ENCODE peak calls at places on chromosome 19, in eight cellular contexts. W is thyroid gland; Z is midbrain; U is AG09309; A is T-helper 2 cell; Q is glutamatergic neuron; N is sciatic nerve; D is activated CD8-positive, alpha-beta T cell treated with anti-CD3 and anti-CD28 coated beads for 36 hours. Y is an unnamed sample.

GRCh38 chr19:16078311-16078758 is 2.0 kb downstream of the TPM4 start:
- DNase-seq in W (no peak), Z (no peak), U (no peak), A (no peak), Q (no peak), N (peak; percentile 66), D (peak; percentile 52), Y (no peak)

GRCh38 chr19:57559008-57559403 is 657 bp downstream of the ZNF550 start:
- DNase-seq in W (peak; percentile 22), Z (no peak), U (no peak), A (no peak), Q (peak; percentile 25), N (no peak), D (peak; percentile 36), Y (no peak)

GRCh38 chr19:13172335-13173128 is 22.3 kb downstream of the IER2 start:
- DNase-seq in W (peak; percentile 96), Z (peak; percentile 32), U (no peak), A (peak; percentile 67), Q (no peak), N (peak; percentile 86), D (peak; percentile 93), Y (peak; percentile 38)

GRCh38 chr19:13692096-13692495 is 72.2 kb upstream of the MRI1 start:
- DNase-seq in W (peak; percentile 91), Z (peak; percentile 54), U (peak; percentile 25), A (no peak), Q (no peak), N (no peak), D (no peak), Y (peak; percentile 79)

GRCh38 chr19:19531951-19532805 is 3.5 kb downstream of the YJEFN3 start:
- DNase-seq in W (peak; percentile 86), Z (peak; percentile 80), U (no peak), A (peak; percentile 65), Q (peak; percentile 89), N (peak; percentile 95), D (peak; percentile 88), Y (peak; percentile 80)

GRCh38 chr19:55265723-55266386 is 7.0 kb upstream of the PPP6R1 start:
- DNase-seq in W (no peak), Z (no peak), U (no peak), A (no peak), Q (no peak), N (no peak), D (no peak), Y (no peak)

GRCh38 chr19:10699650-10700335 is 1.4 kb upstream of the QTRT1 start:
- DNase-seq in W (peak; percentile 47), Z (peak; percentile 44), U (no peak), A (peak; percentile 33), Q (peak; percentile 69), N (peak; percentile 73), D (peak; percentile 89), Y (peak; percentile 52)

GRCh38 chr19:35156673-35157014 is 2.1 kb downstream of the FXYD5 start:
- DNase-seq in W (no peak), Z (no peak), U (no peak), A (no peak), Q (no peak), N (no peak), D (no peak), Y (no peak)

GRCh38 chr19:2282062-2282861 is at the start of gene PEAK3:
- DNase-seq in W (peak; percentile 50), Z (peak; percentile 29), U (no peak), A (peak; percentile 45), Q (peak; percentile 53), N (peak; percentile 81), D (peak; percentile 62), Y (peak; percentile 75)

GRCh38 chr19:11496391-11497163 is 9.1 kb downstream of the ZNF653 start:
- DNase-seq in W (peak; percentile 45), Z (peak; percentile 4), U (peak; percentile 55), A (peak; percentile 19), Q (peak; percentile 88), N (peak; percentile 80), D (peak; percentile 79), Y (peak; percentile 38)

GRCh38 chr19:35164418-35164817 is 9.9 kb downstream of the FXYD5 start:
- DNase-seq in W (no peak), Z (no peak), U (no peak), A (no peak), Q (no peak), N (no peak), D (no peak), Y (no peak)

GRCh38 chr19:8023371-8023770 is 17.9 kb upstream of the ELAVL1 start:
- DNase-seq in W (no peak), Z (no peak), U (no peak), A (no peak), Q (no peak), N (no peak), D (no peak), Y (no peak)

GRCh38 chr19:51637362-51637978 is 7.3 kb upstream of the SIGLEC5 start:
- DNase-seq in W (no peak), Z (no peak), U (no peak), A (no peak), Q (no peak), N (no peak), D (no peak), Y (no peak)

GRCh38 chr19:47598407-47599349 is 10.3 kb upstream of the BICRA start:
- DNase-seq in W (peak; percentile 17), Z (peak; percentile 17), U (peak; percentile 94), A (no peak), Q (no peak), N (no peak), D (no peak), Y (peak; percentile 37)

GRCh38 chr19:3336351-3336679 is 30.1 kb upstream of the NFIC start:
- DNase-seq in W (no peak), Z (no peak), U (no peak), A (no peak), Q (no peak), N (no peak), D (no peak), Y (no peak)

GRCh38 chr19:35643255-35644205 is 2.0 kb downstream of the ETV2 start:
- DNase-seq in W (peak; percentile 88), Z (peak; percentile 39), U (no peak), A (peak; percentile 72), Q (peak; percentile 76), N (peak; percentile 85), D (peak; percentile 86), Y (peak; percentile 59)

GRCh38 chr19:47133021-47133471 is 2.4 kb downstream of the SAE1 start:
- DNase-seq in W (peak; percentile 52), Z (no peak), U (no peak), A (no peak), Q (no peak), N (no peak), D (no peak), Y (no peak)

GRCh38 chr19:46265217-46265828 is 31.5 kb upstream of the HIF3A start:
- DNase-seq in W (peak; percentile 64), Z (peak; percentile 82), U (peak; percentile 52), A (peak; percentile 58), Q (peak; percentile 61), N (peak; percentile 75), D (peak; percentile 84), Y (peak; percentile 92)

GRCh38 chr19:39059302-39059701 is 24.9 kb upstream of the ACP7 start:
- DNase-seq in W (no peak), Z (no peak), U (no peak), A (no peak), Q (no peak), N (no peak), D (no peak), Y (no peak)

GRCh38 chr19:14089412-14089661 is 1.2 kb downstream of the SAMD1 start:
- DNase-seq in W (no peak), Z (no peak), U (no peak), A (no peak), Q (no peak), N (no peak), D (no peak), Y (no peak)

GRCh38 chr19:12790628-12791344 is 500 bp upstream of the JUNB start:
- DNase-seq in W (peak; percentile 20), Z (no peak), U (no peak), A (no peak), Q (no peak), N (peak; percentile 60), D (peak; percentile 37), Y (no peak)

GRCh38 chr19:5321066-5321642 is 19.5 kb downstream of the PTPRS start:
- DNase-seq in W (no peak), Z (no peak), U (no peak), A (no peak), Q (no peak), N (no peak), D (no peak), Y (no peak)

GRCh38 chr19:35739275-35740107 is 2.8 kb downstream of the IGFLR1 start:
- DNase-seq in W (no peak), Z (no peak), U (no peak), A (no peak), Q (no peak), N (no peak), D (no peak), Y (no peak)

GRCh38 chr19:15902254-15902653 is 4.4 kb upstream of the CYP4F2 start:
- DNase-seq in W (no peak), Z (no peak), U (no peak), A (no peak), Q (no peak), N (no peak), D (no peak), Y (no peak)

GRCh38 chr19:29404951-29405727 is 120.7 kb upstream of the VSTM2B start:
- DNase-seq in W (no peak), Z (no peak), U (no peak), A (no peak), Q (peak; percentile 62), N (peak; percentile 69), D (no peak), Y (peak; percentile 60)

GRCh38 chr19:5436948-5437306 is 18.3 kb upstream of the ZNRF4 start:
- DNase-seq in W (no peak), Z (no peak), U (no peak), A (no peak), Q (no peak), N (no peak), D (no peak), Y (no peak)

GRCh38 chr19:4376245-4376990 is 23.9 kb downstream of the SH3GL1 start:
- DNase-seq in W (no peak), Z (no peak), U (no peak), A (no peak), Q (no peak), N (no peak), D (no peak), Y (no peak)

GRCh38 chr19:45179063-45179847 is 671 bp downstream of the BLOC1S3 start:
- DNase-seq in W (peak; percentile 51), Z (no peak), U (no peak), A (peak; percentile 19), Q (peak; percentile 56), N (no peak), D (peak; percentile 64), Y (no peak)

GRCh38 chr19:45498411-45499195 is at the start of gene PPM1N:
- DNase-seq in W (no peak), Z (no peak), U (no peak), A (peak; percentile 56), Q (peak; percentile 48), N (no peak), D (peak; percentile 76), Y (no peak)

GRCh38 chr19:29308977-29309520 is 96.1 kb upstream of the UQCRFS1 start:
- DNase-seq in W (no peak), Z (no peak), U (no peak), A (no peak), Q (no peak), N (no peak), D (no peak), Y (no peak)

GRCh38 chr19:47512183-47512947 is 2.5 kb downstream of the NAPA start:
- DNase-seq in W (peak; percentile 57), Z (no peak), U (peak; percentile 31), A (no peak), Q (no peak), N (no peak), D (no peak), Y (no peak)

GRCh38 chr19:17794731-17795494 is at the start of gene B3GNT3:
- DNase-seq in W (peak; percentile 5), Z (no peak), U (no peak), A (no peak), Q (peak; percentile 44), N (no peak), D (no peak), Y (no peak)

GRCh38 chr19:10115392-10116084 is 4.0 kb downstream of the P2RY11 start:
- DNase-seq in W (no peak), Z (no peak), U (no peak), A (no peak), Q (no peak), N (no peak), D (no peak), Y (no peak)

GRCh38 chr19:57800696-57801095 is 14.0 kb downstream of the ZNF552 start:
- DNase-seq in W (no peak), Z (no peak), U (no peak), A (no peak), Q (no peak), N (no peak), D (no peak), Y (no peak)